ENCODE peak calls at places on chromosomes 3 and 15, in seven cellular contexts. C is SK-N-DZ; M is cardiac septum; A is fibroblast of lung; X is activated naive CD4-positive, alpha-beta T cell treated with anti-CD3 and anti-CD28 coated beads, Interleukin-2, amount 50 U/mL, for 72 hours; W is HTR-8/SVneo; T is central memory CD4-positive, alpha-beta T cell. P is an unnamed sample.

GRCh38 chr3:44411031-44411645 is 66.3 kb downstream of the ZNF445 start:
- DNase-seq in W (no peak), M (no peak), X (no peak), C (no peak), T (no peak), A (no peak), P (no peak)

GRCh38 chr3:23461069-23461468 is 257.9 kb downstream of the UBE2E2 start:
- DNase-seq in X (no peak), C (no peak), W (no peak), A (no peak), T (no peak), M (no peak), P (peak)

GRCh38 chr3:127427666-127428065 is 139.8 kb upstream of the PRR20G start:
- DNase-seq in T (no peak), W (no peak), X (no peak), A (no peak), M (peak), C (no peak), P (no peak)

GRCh38 chr3:71066849-71067261 is 516.7 kb downstream of the FOXP1 start:
- DNase-seq in X (peak), T (peak), A (peak), C (no peak), W (no peak), M (no peak), P (peak)

GRCh38 chr3:27976933-27977332 is 254.8 kb upstream of the EOMES start:
- DNase-seq in T (no peak), A (peak), M (no peak), X (no peak), C (no peak), W (no peak), P (peak)

GRCh38 chr3:196697270-196697669 is 14.8 kb downstream of the CEP19 start:
- DNase-seq in W (no peak), C (no peak), T (no peak), X (no peak), M (no peak), A (no peak), P (no peak)

GRCh38 chr15:52636459-52636858 is 42.7 kb downstream of the ATOSA start:
- DNase-seq in M (no peak), T (no peak), X (no peak), A (peak), W (no peak), C (no peak), P (peak)

GRCh38 chr3:77038468-77038927 is 1.4 kb upstream of the ROBO2 start:
- DNase-seq in T (no peak), W (peak), M (no peak), X (no peak), A (peak), C (peak), P (peak)

GRCh38 chr3:195170521-195170920 is 100.4 kb downstream of the XXYLT1 start:
- DNase-seq in C (no peak), M (no peak), X (no peak), A (no peak), T (no peak), W (no peak), P (no peak)

GRCh38 chr15:63907521-63907920 is 73.8 kb upstream of the HERC1 start:
- DNase-seq in X (no peak), A (no peak), M (no peak), W (no peak), C (no peak), T (no peak), P (no peak)

GRCh38 chr3:111797035-111797717 is 61.9 kb upstream of the PHLDB2 start:
- DNase-seq in W (no peak), M (no peak), C (no peak), X (no peak), T (no peak), A (no peak), P (peak)

GRCh38 chr15:31236184-31237041 is 90.2 kb upstream of the KLF13 start:
- DNase-seq in W (peak), A (peak), M (peak), X (no peak), T (no peak), C (peak), P (peak)

GRCh38 chr3:192929146-192929545 is 11.5 kb upstream of the MB21D2 start:
- DNase-seq in T (no peak), X (no peak), A (no peak), C (no peak), M (no peak), W (no peak), P (peak)

GRCh38 chr15:41934843-41935242 is 37.5 kb downstream of the EHD4 start:
- DNase-seq in X (peak), M (no peak), W (peak), A (no peak), C (no peak), T (peak), P (no peak)

GRCh38 chr3:29335438-29335837 is 54.6 kb downstream of the RBMS3 start:
- DNase-seq in W (peak), X (no peak), T (no peak), M (peak), A (peak), C (peak), P (peak)

GRCh38 chr3:177069514-177070329 is 127.6 kb downstream of the TBL1XR1 start:
- DNase-seq in X (no peak), T (no peak), A (peak), C (no peak), M (no peak), W (no peak), P (peak)

GRCh38 chr3:171103185-171103584 is 76.7 kb upstream of the SLC2A2 start:
- DNase-seq in M (no peak), W (no peak), A (no peak), X (no peak), C (no peak), T (no peak), P (no peak)

GRCh38 chr3:189146842-189147241 is 24.9 kb upstream of the TPRG1 start:
- DNase-seq in X (no peak), A (peak), C (no peak), W (no peak), M (no peak), T (no peak), P (no peak)

GRCh38 chr15:53978248-53978906 is at the start of gene UNC13C:
- DNase-seq in X (no peak), M (no peak), T (no peak), A (peak), W (no peak), C (no peak), P (no peak)

GRCh38 chr3:178406206-178406605 is 130.0 kb upstream of the KCNMB2 start:
- DNase-seq in X (no peak), C (no peak), W (no peak), M (no peak), T (no peak), A (no peak), P (peak)

GRCh38 chr3:38458796-38459498 is 5.3 kb downstream of the ACVR2B start:
- DNase-seq in A (peak), T (no peak), M (no peak), C (no peak), W (peak), X (no peak), P (peak)